ENCODE peak calls at places on chromosomes 16 and 17, in six cellular contexts. Z, V, N, P, Q and U are unnamed samples. For H3K4me1, the result is how much of the 10 kb centered on the place peaks cover.

GRCh38 chr16:24689128-24689527 is 40.3 kb upstream of the TNRC6A start:
- DNase-seq in Z (no peak), V (no peak), N (no peak), P (no peak), Q (peak), U (no peak)

GRCh38 chr16:89795676-89796075 is 20.8 kb downstream of the FANCA start:
- DNase-seq in Z (no peak), V (no peak), N (no peak), P (no peak), Q (no peak), U (no peak)

GRCh38 chr17:73657473-73658116 is 13.3 kb upstream of the SDK2 start:
- DNase-seq in Z (no peak), V (no peak), N (peak), P (no peak), Q (peak), U (no peak)

GRCh38 chr17:58985265-58985810 is 121.3 kb downstream of the TRIM37 start:
- DNase-seq in Z (no peak), V (no peak), N (no peak), P (no peak), Q (no peak), U (no peak)

GRCh38 chr17:63470116-63470515 is 6.7 kb upstream of the ACE start:
- DNase-seq in Z (no peak), V (no peak), N (no peak), P (no peak), Q (no peak), U (no peak)

GRCh38 chr16:17541324-17541723 is 70.6 kb upstream of the XYLT1 start:
- DNase-seq in Z (no peak), V (no peak), N (no peak), P (no peak), Q (no peak), U (no peak)

GRCh38 chr17:57519199-57519598 is 225.9 kb downstream of the CCDC182 start:
- DNase-seq in Z (no peak), V (no peak), N (no peak), P (no peak), Q (no peak), U (no peak)

GRCh38 chr17:21239680-21240374 is 13.4 kb downstream of the NATD1 start:
- DNase-seq in Z (no peak), V (no peak), N (no peak), P (no peak), Q (no peak), U (no peak)

GRCh38 chr16:17412221-17412620 is 58.5 kb downstream of the XYLT1 start:
- DNase-seq in Z (no peak), V (no peak), N (no peak), P (no peak), Q (no peak), U (no peak)

GRCh38 chr17:44911133-44912001 is 3.9 kb downstream of the GFAP start:
- DNase-seq in Z (peak), V (peak), N (peak), P (no peak), Q (peak), U (no peak)

GRCh38 chr16:2529061-2529931 is 1.9 kb downstream of the CEMP1 start:
- DNase-seq in Z (no peak), V (peak), N (no peak), P (no peak), Q (no peak), U (no peak)

GRCh38 chr17:47332287-47332686 is 8.5 kb downstream of the EFCAB13 start:
- DNase-seq in Z (no peak), V (no peak), N (no peak), P (no peak), Q (no peak), U (no peak)

GRCh38 chr16:73051903-73052302 is 4.0 kb upstream of the ZFHX3 start:
- DNase-seq in Z (no peak), V (no peak), N (no peak), P (no peak), Q (no peak), U (no peak)
- H3K4me1 ChIP-seq in Z (half or more), V (half or more), N (half or more), P (under half), Q (half or more), U (half or more)

GRCh38 chr17:5419959-5420653 is at the start of gene RPAIN:
- DNase-seq in Z (peak), V (peak), N (peak), P (peak), Q (peak), U (peak)

GRCh38 chr17:5418858-5419355 is 555 bp downstream of the NUP88 start:
- DNase-seq in Z (no peak), V (no peak), N (peak), P (no peak), Q (no peak), U (no peak)

GRCh38 chr17:5416886-5417285 is 2.6 kb downstream of the NUP88 start:
- DNase-seq in Z (no peak), V (no peak), N (peak), P (no peak), Q (no peak), U (no peak)

GRCh38 chr17:5422505-5422904 is 2.5 kb downstream of the RPAIN start:
- DNase-seq in Z (no peak), V (no peak), N (no peak), P (no peak), Q (peak), U (no peak)

GRCh38 chr17:5419356-5419958 is at the start of gene NUP88:
- DNase-seq in Z (peak), V (peak), N (peak), P (peak), Q (peak), U (no peak)
- TF ChIP-seq POLR2A in Z (peak), V (peak), N (peak), P (peak), Q (peak), U (peak)

GRCh38 chr17:4742629-4743028 is 2.9 kb upstream of the CXCL16 start:
- DNase-seq in Z (no peak), V (no peak), N (no peak), P (no peak), Q (no peak), U (no peak)
- TF ChIP-seq POLR2AphosphoS5 in Z (no peak), V (no peak), N (no peak), P (no peak), Q (no peak), U (no peak)

GRCh38 chr16:57474671-57475661 is 11.3 kb downstream of the DOK4 start:
- DNase-seq in Z (no peak), V (peak), N (no peak), P (peak), Q (no peak), U (no peak)
- H3K4me1 ChIP-seq in Z (under half), V (half or more), N (under half), P (under half), Q (under half), U (half or more)

GRCh38 chr17:36697907-36698526 is 96.6 kb downstream of the MRM1 start:
- DNase-seq in Z (no peak), V (no peak), N (no peak), P (no peak), Q (no peak), U (no peak)
- TF ChIP-seq POLR2A in Z (no peak), V (no peak), N (no peak), P (no peak), Q (no peak), U (no peak)

GRCh38 chr17:65867014-65867413 is 305.6 kb upstream of the AXIN2 start:
- DNase-seq in Z (no peak), V (no peak), N (no peak), P (no peak), Q (no peak), U (no peak)
- TF ChIP-seq POLR2AphosphoS5 in Z (no peak), V (no peak), N (no peak), P (no peak), Q (no peak), U (no peak)

GRCh38 chr17:1390422-1391367 is 9.3 kb downstream of the YWHAE start:
- DNase-seq in Z (no peak), V (no peak), N (no peak), P (no peak), Q (no peak), U (no peak)
- H3K4me1 ChIP-seq in Z (half or more), V (half or more), N (half or more), P (under half), Q (half or more), U (half or more)

DNA sequence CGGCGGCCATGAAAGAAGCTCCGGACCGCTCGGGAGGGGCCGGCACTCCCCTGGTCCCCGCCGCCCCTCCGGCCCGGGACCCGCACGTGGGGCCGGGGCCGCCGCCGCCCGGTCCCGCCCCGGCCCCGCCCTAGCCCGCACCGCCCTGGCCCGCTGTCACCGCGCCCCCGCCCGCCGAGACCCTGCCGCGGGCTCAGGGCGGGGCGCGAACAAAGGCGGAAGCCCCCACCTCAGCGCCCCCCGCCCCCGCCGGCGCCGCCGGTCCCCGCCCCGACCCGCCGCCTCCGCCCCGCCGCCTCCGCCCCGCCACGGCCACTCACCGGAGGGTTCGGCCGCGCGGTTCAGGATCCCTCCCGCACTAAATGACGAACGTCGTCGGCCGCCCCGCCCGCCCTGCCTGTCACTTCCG is at the start of gene ARHGDIA:
- DNase-seq in Z (no peak), V (no peak), N (no peak), P (no peak), Q (no peak), U (no peak)
- TF ChIP-seq POLR2A in Z (no peak), V (no peak), N (no peak), P (no peak), Q (peak), U (no peak)